ENCODE peak calls at places on chromosomes 16 and 17, in six cellular contexts. One of them, this sample, is unnamed.

GRCh38 chr16:66752379-66752778 is 970 bp upstream of the DYNC1LI2 start:
- DNase-seq in uterus: no peak
- DNase-seq in prostate gland: no peak
- DNase-seq in right atrium auricular region: no peak
- DNase-seq in H9: no peak
- DNase-seq in progenitor cell of endocrine pancreas: no peak
- DNase-seq in this sample: no peak

GRCh38 chr17:76262732-76263344 is 2.3 kb upstream of the UBALD2 start:
- DNase-seq in uterus: no peak
- DNase-seq in prostate gland: peak
- DNase-seq in right atrium auricular region: no peak
- DNase-seq in H9: no peak
- DNase-seq in progenitor cell of endocrine pancreas: no peak
- DNase-seq in this sample: no peak

GRCh38 chr17:42507671-42508070 is 28.4 kb upstream of the NAGLU start:
- DNase-seq in uterus: no peak
- DNase-seq in prostate gland: no peak
- DNase-seq in right atrium auricular region: no peak
- DNase-seq in H9: no peak
- DNase-seq in progenitor cell of endocrine pancreas: no peak
- DNase-seq in this sample: no peak

GRCh38 chr17:79818026-79818758 is 21.0 kb downstream of the CBX4 start:
- DNase-seq in uterus: no peak
- DNase-seq in prostate gland: no peak
- DNase-seq in right atrium auricular region: no peak
- DNase-seq in H9: no peak
- DNase-seq in progenitor cell of endocrine pancreas: no peak
- DNase-seq in this sample: no peak

GRCh38 chr17:76273923-76274558 is 8.9 kb downstream of the UBALD2 start:
- DNase-seq in uterus: no peak
- DNase-seq in prostate gland: no peak
- DNase-seq in right atrium auricular region: no peak
- DNase-seq in H9: no peak
- DNase-seq in progenitor cell of endocrine pancreas: no peak
- DNase-seq in this sample: no peak

GRCh38 chr16:11034481-11034931 is 90.1 kb downstream of the CLEC16A start:
- DNase-seq in uterus: peak
- DNase-seq in prostate gland: no peak
- DNase-seq in right atrium auricular region: no peak
- DNase-seq in H9: no peak
- DNase-seq in progenitor cell of endocrine pancreas: no peak
- DNase-seq in this sample: no peak

GRCh38 chr16:67244387-67245188 is 2.7 kb downstream of the FHOD1 start:
- DNase-seq in uterus: peak
- DNase-seq in prostate gland: no peak
- DNase-seq in right atrium auricular region: peak
- DNase-seq in H9: no peak
- DNase-seq in progenitor cell of endocrine pancreas: no peak
- DNase-seq in this sample: no peak

GRCh38 chr16:82996814-82997213 is 370.0 kb downstream of the CDH13 start:
- DNase-seq in uterus: no peak
- DNase-seq in prostate gland: no peak
- DNase-seq in right atrium auricular region: no peak
- DNase-seq in H9: no peak
- DNase-seq in progenitor cell of endocrine pancreas: no peak
- DNase-seq in this sample: no peak

GRCh38 chr17:2170023-2170422 is 115.1 kb downstream of the HIC1 start:
- DNase-seq in uterus: no peak
- DNase-seq in prostate gland: no peak
- DNase-seq in right atrium auricular region: no peak
- DNase-seq in H9: peak
- DNase-seq in progenitor cell of endocrine pancreas: no peak
- DNase-seq in this sample: peak

GRCh38 chr16:12704492-12705111 is 99.1 kb downstream of the CPPED1 start:
- DNase-seq in uterus: no peak
- DNase-seq in prostate gland: no peak
- DNase-seq in right atrium auricular region: no peak
- DNase-seq in H9: no peak
- DNase-seq in progenitor cell of endocrine pancreas: no peak
- DNase-seq in this sample: no peak

GRCh38 chr17:10092595-10092994 is 105.8 kb downstream of the GAS7 start:
- DNase-seq in uterus: no peak
- DNase-seq in prostate gland: no peak
- DNase-seq in right atrium auricular region: no peak
- DNase-seq in H9: no peak
- DNase-seq in progenitor cell of endocrine pancreas: no peak
- DNase-seq in this sample: no peak

GRCh38 chr17:43779145-43780125 is 658 bp upstream of the DUSP3 start:
- DNase-seq in uterus: peak
- DNase-seq in prostate gland: no peak
- DNase-seq in right atrium auricular region: no peak
- DNase-seq in H9: peak
- DNase-seq in progenitor cell of endocrine pancreas: no peak
- DNase-seq in this sample: peak

GRCh38 chr17:47209499-47209898 is 351 bp downstream of the MYL4 start:
- DNase-seq in uterus: no peak
- DNase-seq in prostate gland: no peak
- DNase-seq in right atrium auricular region: no peak
- DNase-seq in H9: no peak
- DNase-seq in progenitor cell of endocrine pancreas: no peak
- DNase-seq in this sample: no peak

GRCh38 chr16:470418-470817 is 45.0 kb downstream of the RAB11FIP3 start:
- DNase-seq in uterus: no peak
- DNase-seq in prostate gland: no peak
- DNase-seq in right atrium auricular region: no peak
- DNase-seq in H9: no peak
- DNase-seq in progenitor cell of endocrine pancreas: no peak
- DNase-seq in this sample: no peak

GRCh38 chr17:59299400-59300092 is 31.9 kb upstream of the YPEL2 start:
- DNase-seq in uterus: no peak
- DNase-seq in prostate gland: no peak
- DNase-seq in right atrium auricular region: no peak
- DNase-seq in H9: no peak
- DNase-seq in progenitor cell of endocrine pancreas: no peak
- DNase-seq in this sample: no peak

GRCh38 chr17:59300941-59301340 is 30.5 kb upstream of the YPEL2 start:
- DNase-seq in uterus: no peak
- DNase-seq in prostate gland: no peak
- DNase-seq in right atrium auricular region: no peak
- DNase-seq in H9: no peak
- DNase-seq in progenitor cell of endocrine pancreas: no peak
- DNase-seq in this sample: no peak

GRCh38 chr17:59298512-59298911 is 32.9 kb upstream of the YPEL2 start:
- DNase-seq in uterus: no peak
- DNase-seq in prostate gland: no peak
- DNase-seq in right atrium auricular region: no peak
- DNase-seq in H9: no peak
- DNase-seq in progenitor cell of endocrine pancreas: no peak
- DNase-seq in this sample: no peak

GRCh38 chr17:59292174-59292523 is 39.3 kb upstream of the YPEL2 start:
- DNase-seq in uterus: no peak
- DNase-seq in prostate gland: no peak
- DNase-seq in right atrium auricular region: no peak
- DNase-seq in H9: no peak
- DNase-seq in progenitor cell of endocrine pancreas: no peak
- DNase-seq in this sample: no peak

GRCh38 chr17:59296190-59296589 is 35.3 kb upstream of the YPEL2 start:
- DNase-seq in uterus: no peak
- DNase-seq in prostate gland: peak
- DNase-seq in right atrium auricular region: no peak
- DNase-seq in H9: no peak
- DNase-seq in progenitor cell of endocrine pancreas: no peak
- DNase-seq in this sample: no peak
- TF ChIP-seq CTCF in uterus: no peak
- TF ChIP-seq CTCF in prostate gland: no peak
- TF ChIP-seq CTCF in right atrium auricular region: no peak
- TF ChIP-seq CTCF in H9: no peak
- TF ChIP-seq CTCF in progenitor cell of endocrine pancreas: no peak
- TF ChIP-seq CTCF in this sample: no peak

GRCh38 chr16:49833796-49834195 is 22.1 kb downstream of the ZNF423 start:
- DNase-seq in uterus: no peak
- DNase-seq in prostate gland: no peak
- DNase-seq in right atrium auricular region: no peak
- DNase-seq in H9: no peak
- DNase-seq in progenitor cell of endocrine pancreas: no peak
- DNase-seq in this sample: no peak
- TF ChIP-seq CTCF in uterus: no peak
- TF ChIP-seq CTCF in prostate gland: no peak
- TF ChIP-seq CTCF in right atrium auricular region: no peak
- TF ChIP-seq CTCF in H9: no peak
- TF ChIP-seq CTCF in progenitor cell of endocrine pancreas: no peak
- TF ChIP-seq CTCF in this sample: no peak

GRCh38 chr17:62595484-62595883 is 32.0 kb upstream of the MRC2 start:
- DNase-seq in uterus: no peak
- DNase-seq in prostate gland: no peak
- DNase-seq in right atrium auricular region: no peak
- DNase-seq in H9: no peak
- DNase-seq in progenitor cell of endocrine pancreas: no peak
- DNase-seq in this sample: no peak

GRCh38 chr17:62597150-62597549 is 30.3 kb upstream of the MRC2 start:
- DNase-seq in uterus: no peak
- DNase-seq in prostate gland: no peak
- DNase-seq in right atrium auricular region: no peak
- DNase-seq in H9: no peak
- DNase-seq in progenitor cell of endocrine pancreas: no peak
- DNase-seq in this sample: no peak

GRCh38 chr17:62596662-62597061 is 30.8 kb upstream of the MRC2 start:
- DNase-seq in uterus: no peak
- DNase-seq in prostate gland: no peak
- DNase-seq in right atrium auricular region: no peak
- DNase-seq in H9: no peak
- DNase-seq in progenitor cell of endocrine pancreas: no peak
- DNase-seq in this sample: no peak

GRCh38 chr17:62591323-62591722 is 36.1 kb upstream of the MRC2 start:
- DNase-seq in uterus: no peak
- DNase-seq in prostate gland: no peak
- DNase-seq in right atrium auricular region: no peak
- DNase-seq in H9: no peak
- DNase-seq in progenitor cell of endocrine pancreas: no peak
- DNase-seq in this sample: no peak

GRCh38 chr17:62592305-62593099 is 35.0 kb upstream of the MRC2 start:
- DNase-seq in uterus: no peak
- DNase-seq in prostate gland: no peak
- DNase-seq in right atrium auricular region: no peak
- DNase-seq in H9: no peak
- DNase-seq in progenitor cell of endocrine pancreas: no peak
- DNase-seq in this sample: no peak
- TF ChIP-seq CTCF in uterus: no peak
- TF ChIP-seq CTCF in prostate gland: no peak
- TF ChIP-seq CTCF in right atrium auricular region: no peak
- TF ChIP-seq CTCF in H9: no peak
- TF ChIP-seq CTCF in progenitor cell of endocrine pancreas: no peak
- TF ChIP-seq CTCF in this sample: no peak

GRCh38 chr16:63714876-63715275 is 1407.0 kb downstream of the CDH11 start:
- DNase-seq in uterus: no peak
- DNase-seq in prostate gland: peak
- DNase-seq in right atrium auricular region: no peak
- DNase-seq in H9: peak
- DNase-seq in progenitor cell of endocrine pancreas: no peak
- DNase-seq in this sample: no peak

GRCh38 chr16:63719926-63720325 is 1401.9 kb downstream of the CDH11 start:
- DNase-seq in uterus: no peak
- DNase-seq in prostate gland: no peak
- DNase-seq in right atrium auricular region: no peak
- DNase-seq in H9: no peak
- DNase-seq in progenitor cell of endocrine pancreas: no peak
- DNase-seq in this sample: no peak

GRCh38 chr16:63720848-63721247 is 1401.0 kb downstream of the CDH11 start:
- DNase-seq in uterus: no peak
- DNase-seq in prostate gland: no peak
- DNase-seq in right atrium auricular region: no peak
- DNase-seq in H9: no peak
- DNase-seq in progenitor cell of endocrine pancreas: no peak
- DNase-seq in this sample: no peak
- TF ChIP-seq CTCF in uterus: no peak
- TF ChIP-seq CTCF in prostate gland: no peak
- TF ChIP-seq CTCF in right atrium auricular region: peak
- TF ChIP-seq CTCF in H9: peak
- TF ChIP-seq CTCF in progenitor cell of endocrine pancreas: peak
- TF ChIP-seq CTCF in this sample: no peak

GRCh38 chr17:66625321-66625767 is 209.6 kb upstream of the CACNG5 start:
- DNase-seq in uterus: no peak
- DNase-seq in prostate gland: no peak
- DNase-seq in right atrium auricular region: no peak
- DNase-seq in H9: no peak
- DNase-seq in progenitor cell of endocrine pancreas: no peak
- DNase-seq in this sample: no peak
- TF ChIP-seq CTCF in uterus: peak
- TF ChIP-seq CTCF in prostate gland: peak
- TF ChIP-seq CTCF in right atrium auricular region: peak
- TF ChIP-seq CTCF in H9: peak
- TF ChIP-seq CTCF in progenitor cell of endocrine pancreas: peak
- TF ChIP-seq CTCF in this sample: peak